ENCODE peak calls at places on chromosome 2, in six cellular contexts. L, R, W, C, Z and S are unnamed samples. For H3K27me3, the result is how much of the 10 kb centered on the place peaks cover.

GRCh38 chr2:67476808-67477790 is 80.0 kb downstream of the ETAA1 start:
- DNase-seq in R (no peak), L (peak), Z (no peak), W (peak), C (no peak), S (peak)

GRCh38 chr2:129812071-129812470 is 167.4 kb upstream of the RAB6C start:
- DNase-seq in W (no peak), C (no peak), L (no peak), Z (no peak), R (no peak), S (no peak)

GRCh38 chr2:85799215-85799956 is 45.6 kb downstream of the ATOH8 start:
- DNase-seq in C (no peak), Z (no peak), R (no peak), L (no peak), W (no peak), S (no peak)

GRCh38 chr2:177187631-177188312 is 24.8 kb upstream of the HNRNPA3 start:
- DNase-seq in Z (no peak), C (no peak), R (no peak), W (peak), L (peak), S (peak)

GRCh38 chr2:45046786-45047185 is 37.5 kb upstream of the SIX2 start:
- DNase-seq in L (no peak), Z (no peak), R (no peak), W (no peak), C (no peak), S (no peak)

GRCh38 chr2:101998556-101999121 is 6.9 kb downstream of the IL1R2 start:
- DNase-seq in C (no peak), L (no peak), Z (no peak), W (no peak), R (no peak), S (no peak)

GRCh38 chr2:46335404-46335965 is 38.3 kb downstream of the EPAS1 start:
- DNase-seq in C (peak), L (peak), R (peak), W (peak), Z (peak), S (peak)

GRCh38 chr2:3169106-3169870 is 208.3 kb downstream of the EIPR1 start:
- DNase-seq in Z (no peak), R (no peak), C (no peak), L (peak), W (peak), S (peak)

GRCh38 chr2:216878072-216878471 is 18.2 kb upstream of the TNP1 start:
- DNase-seq in L (no peak), C (no peak), R (no peak), W (no peak), Z (no peak), S (no peak)

GRCh38 chr2:42110287-42110973 is 58.7 kb upstream of the EML4 start:
- DNase-seq in Z (no peak), C (no peak), W (peak), L (no peak), R (no peak), S (no peak)

GRCh38 chr2:96876036-96876810 is 6.3 kb upstream of the SEMA4C start:
- DNase-seq in L (peak), C (peak), Z (no peak), R (no peak), W (peak), S (peak)
- H2AK5ac ChIP-seq in L (peak), C (no peak), Z (peak), R (no peak), W (no peak), S (no peak)

DNA sequence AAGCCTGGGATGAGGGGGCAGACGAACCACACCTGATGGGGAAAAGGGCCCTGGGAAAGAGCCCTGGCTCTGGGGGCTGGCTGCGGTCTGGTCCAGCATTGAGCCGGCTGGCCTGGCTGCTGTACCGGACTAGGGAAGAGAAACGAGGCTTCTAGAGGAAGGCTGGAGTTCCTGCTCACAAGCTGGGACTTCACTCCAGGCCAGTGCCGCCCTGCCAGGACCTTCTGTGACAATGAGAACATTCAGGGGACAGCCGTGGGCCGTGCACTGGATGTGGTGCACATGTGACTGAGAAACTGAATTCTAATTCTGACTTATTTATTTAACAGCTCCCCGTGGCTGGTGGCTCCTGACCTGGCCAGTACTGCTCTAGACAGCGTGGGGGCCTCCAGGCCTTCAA is 269.3 kb downstream of the HDAC4 start:
- DNase-seq in C (no peak), W (no peak), R (no peak), L (no peak), Z (no peak), S (no peak)
- H2BK15ac ChIP-seq in C (no peak), W (no peak), R (no peak), L (no peak), Z (no peak), S (no peak)

DNA sequence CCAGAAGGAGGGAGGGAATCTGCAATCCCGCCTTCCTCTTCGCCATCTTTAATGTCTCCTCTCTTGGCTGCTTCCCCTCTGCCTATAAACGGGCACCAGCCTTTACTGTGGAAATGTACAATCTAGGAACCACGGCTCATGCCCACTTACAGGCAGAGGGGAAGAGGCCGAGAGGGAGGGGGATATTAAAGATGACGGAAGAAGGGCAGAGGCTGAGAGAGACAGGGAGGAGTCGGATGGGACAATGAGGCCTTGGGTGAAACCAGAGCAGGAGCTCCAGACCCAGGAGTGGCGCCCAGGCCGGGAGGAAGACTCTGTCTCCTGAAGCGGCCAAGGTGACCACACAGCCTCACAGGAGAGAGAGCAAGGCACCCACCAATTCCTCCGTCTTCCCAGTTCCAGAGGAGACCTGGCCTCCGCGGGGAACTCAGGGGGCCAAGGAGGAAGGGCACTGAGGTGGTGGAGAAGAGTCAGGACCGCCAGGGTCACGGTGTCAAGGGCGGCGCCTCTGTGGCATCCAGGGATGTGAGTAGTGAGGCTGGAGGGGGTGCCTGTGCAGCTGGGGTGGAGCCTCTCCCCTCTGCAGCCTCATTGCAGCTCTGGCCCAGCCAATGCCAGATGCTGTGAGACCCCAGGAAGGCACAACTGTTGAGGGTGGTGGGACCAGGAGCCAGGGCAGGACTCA is 67.8 kb downstream of the CIB4 start:
- DNase-seq in L (no peak), W (no peak), R (no peak), Z (no peak), C (no peak), S (no peak)
- H3K27me3 ChIP-seq in L (under half), W (half or more), R (under half), Z (under half), C (under half), S (half or more)

GRCh38 chr2:79155826-79156476 is 3.6 kb downstream of the REG3A start:
- DNase-seq in R (no peak), L (no peak), W (no peak), Z (no peak), C (no peak), S (no peak)
- H2AK5ac ChIP-seq in R (no peak), L (no peak), W (no peak), Z (peak), C (no peak), S (no peak)

DNA sequence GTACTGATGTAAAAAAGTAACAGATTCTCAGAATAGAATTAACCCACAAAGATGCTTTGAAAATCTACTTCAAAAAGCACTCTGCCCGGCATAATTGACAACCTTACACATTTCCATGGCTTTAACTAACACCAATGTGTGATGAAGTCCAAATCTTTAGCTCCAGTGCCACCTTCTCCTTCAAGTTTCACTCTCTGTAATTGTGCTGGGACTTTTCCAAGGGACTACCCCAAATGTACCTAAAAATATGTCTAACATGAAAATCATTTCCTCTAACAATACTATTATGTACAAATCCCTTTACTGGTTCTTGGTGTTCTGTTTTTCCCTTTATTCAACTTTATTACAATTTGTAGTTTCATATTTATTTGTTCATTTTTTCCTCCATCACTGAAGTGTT is 20.6 kb upstream of the UBE2E3 start:
- DNase-seq in C (no peak), R (no peak), W (no peak), Z (no peak), L (no peak), S (no peak)
- H2BK15ac ChIP-seq in C (no peak), R (no peak), W (no peak), Z (no peak), L (no peak), S (no peak)